ENCODE peak calls at places on chromosome 4, in six cellular contexts. B is activated CD4-positive, alpha-beta T cell treated with anti-CD3 and anti-CD28 coated beads, Interleukin-2, amount 50 U/mL, for 24 hours; P is thoracic aorta; Q is left colon; I is neural progenitor cell; L is DND-41. O is an unnamed sample.

GRCh38 chr4:38086515-38087226 is 126.5 kb downstream of the PTTG2 start:
- DNase-seq in B (no peak), I (no peak), L (no peak), Q (no peak), P (no peak), O (no peak)

GRCh38 chr4:77344784-77345183 is 187.8 kb downstream of the CCNG2 start:
- DNase-seq in Q (no peak), I (no peak), L (no peak), P (no peak), B (no peak), O (no peak)

GRCh38 chr4:53510316-53510715 is 81.0 kb downstream of the LNX1 start:
- DNase-seq in L (no peak), B (no peak), I (no peak), Q (no peak), P (no peak), O (no peak)

GRCh38 chr4:123127865-123128264 is 205.5 kb upstream of the NUDT6 start:
- DNase-seq in Q (no peak), L (no peak), P (no peak), B (no peak), I (no peak), O (no peak)

GRCh38 chr4:106614446-106614845 is 245.9 kb upstream of the GIMD1 start:
- DNase-seq in P (no peak), I (no peak), B (no peak), Q (no peak), L (no peak), O (no peak)

GRCh38 chr4:159607824-159608223 is 504.9 kb downstream of the RAPGEF2 start:
- DNase-seq in B (no peak), L (no peak), Q (no peak), P (no peak), I (peak; percentile 84), O (peak; percentile 67)

GRCh38 chr4:113810906-113811305 is 49.4 kb upstream of the CAMK2D start:
- DNase-seq in P (no peak), Q (no peak), B (no peak), I (no peak), L (no peak), O (no peak)

GRCh38 chr4:42865572-42866189 is 26.8 kb upstream of the GRXCR1 start:
- DNase-seq in P (no peak), B (peak; percentile 44), Q (no peak), I (peak; percentile 70), L (peak; percentile 57), O (peak; percentile 66)

GRCh38 chr4:6461301-6462165 is 10.9 kb downstream of the PPP2R2C start:
- DNase-seq in Q (no peak), L (no peak), P (no peak), I (no peak), B (no peak), O (no peak)

GRCh38 chr4:153651041-153651960 is 32.8 kb upstream of the TLR2 start:
- DNase-seq in B (peak; percentile 22), P (no peak), L (peak; percentile 68), Q (peak; percentile 47), I (no peak), O (no peak)

GRCh38 chr4:155854597-155855226 is 11.4 kb downstream of the ASIC5 start:
- DNase-seq in P (no peak), B (no peak), Q (no peak), I (peak; percentile 77), L (no peak), O (peak; percentile 46)

GRCh38 chr4:155638195-155638960 is 28.3 kb upstream of the GUCY1A1 start:
- DNase-seq in L (peak; percentile 59), Q (no peak), P (no peak), I (no peak), B (no peak), O (no peak)

GRCh38 chr4:77036206-77036605 is 39.6 kb downstream of the CCNI start:
- DNase-seq in Q (no peak), I (no peak), B (no peak), L (no peak), P (no peak), O (no peak)

GRCh38 chr4:37890501-37891220 is at the start of gene TBC1D1:
- DNase-seq in Q (peak; percentile 83), L (peak; percentile 72), B (peak; percentile 5), I (peak; percentile 48), P (no peak), O (peak; percentile 12)

GRCh38 chr4:184382189-184382846 is 92.0 kb downstream of the IRF2 start:
- DNase-seq in P (no peak), L (peak; percentile 46), Q (no peak), I (no peak), B (no peak), O (no peak)

GRCh38 chr4:107913283-107913899 is 18.0 kb upstream of the CYP2U1 start:
- DNase-seq in I (peak; percentile 78), P (peak; percentile 4), Q (no peak), B (peak; percentile 55), L (peak; percentile 42), O (peak; percentile 66)

GRCh38 chr4:783133-783541 is 42.8 kb downstream of the CPLX1 start:
- DNase-seq in B (no peak), Q (no peak), L (no peak), I (no peak), P (no peak), O (no peak)

GRCh38 chr4:99720206-99720605 is 62.6 kb upstream of the C4orf54 start:
- DNase-seq in P (no peak), I (peak; percentile 31), B (no peak), L (no peak), Q (no peak), O (no peak)

GRCh38 chr4:152304220-152304619 is 231.7 kb downstream of the FBXW7 start:
- DNase-seq in I (no peak), Q (no peak), P (no peak), L (no peak), B (no peak), O (no peak)

GRCh38 chr4:80199004-80199579 is 1.8 kb downstream of the PRDM8 start:
- DNase-seq in L (no peak), I (no peak), P (no peak), Q (no peak), B (no peak), O (no peak)

GRCh38 chr4:139167774-139168444 is 9.1 kb downstream of the ELF2 start:
- DNase-seq in I (no peak), Q (no peak), P (no peak), B (no peak), L (no peak), O (no peak)

GRCh38 chr4:1211951-1212545 is 36.9 kb downstream of the CTBP1 start:
- DNase-seq in B (no peak), Q (no peak), P (no peak), I (no peak), L (no peak), O (no peak)

GRCh38 chr4:687048-687974 is 1.6 kb downstream of the SLC49A3 start:
- DNase-seq in I (no peak), P (peak; percentile 70), Q (peak; percentile 96), B (no peak), L (no peak), O (no peak)

GRCh38 chr4:48653217-48654014 is 126.7 kb downstream of the FRYL start:
- DNase-seq in I (peak; percentile 20), B (peak; percentile 51), P (no peak), Q (no peak), L (peak; percentile 67), O (peak; percentile 9)

GRCh38 chr4:152708361-152708760 is 28.6 kb upstream of the TMEM154 start:
- DNase-seq in B (no peak), L (no peak), P (no peak), Q (no peak), I (no peak), O (no peak)

GRCh38 chr4:40980318-40980883 is 230.6 kb downstream of the NSUN7 start:
- DNase-seq in I (peak; percentile 54), P (no peak), Q (no peak), L (no peak), B (no peak), O (no peak)

GRCh38 chr4:22514001-22514400 is 1.9 kb downstream of the ADGRA3 start:
- DNase-seq in L (no peak), I (no peak), Q (no peak), P (no peak), B (no peak), O (no peak)

GRCh38 chr4:1656986-1657385 is 27.1 kb downstream of the FAM53A start:
- DNase-seq in I (no peak), P (no peak), Q (no peak), L (no peak), B (no peak), O (no peak)

GRCh38 chr4:99087887-99088484 is 602 bp downstream of the ADH5 start:
- DNase-seq in L (peak; percentile 47), P (peak; percentile 19), I (peak; percentile 64), B (no peak), Q (peak; percentile 69), O (no peak)

GRCh38 chr4:25813705-25814104 is 49.1 kb downstream of the SEL1L3 start:
- DNase-seq in B (no peak), Q (no peak), L (no peak), P (no peak), I (peak; percentile 38), O (peak; percentile 27)

GRCh38 chr4:153409412-153409811 is 56.7 kb upstream of the TMEM131L start:
- DNase-seq in B (no peak), L (no peak), I (no peak), Q (no peak), P (no peak), O (no peak)

GRCh38 chr4:26574563-26574962 is 9.3 kb upstream of the TBC1D19 start:
- DNase-seq in L (no peak), B (no peak), I (peak; percentile 3), P (no peak), Q (no peak), O (no peak)

GRCh38 chr4:142404191-142404611 is 441.9 kb downstream of the INPP4B start:
- DNase-seq in L (peak; percentile 17), P (peak; percentile 3), B (peak; percentile 60), Q (no peak), I (no peak), O (no peak)

GRCh38 chr4:338759-339097 is 1.1 kb downstream of the ZNF141 start:
- DNase-seq in L (no peak), Q (no peak), P (no peak), B (no peak), I (peak; percentile 9), O (no peak)

GRCh38 chr4:182764137-182764536 is 153.0 kb downstream of the DCTD start:
- DNase-seq in P (no peak), Q (no peak), I (no peak), B (no peak), L (no peak), O (no peak)

GRCh38 chr4:83113429-83113786 is 1.1 kb downstream of the PLAC8 start:
- DNase-seq in L (no peak), Q (no peak), P (no peak), I (no peak), B (no peak), O (no peak)

GRCh38 chr4:152594981-152595916 is 59.4 kb upstream of the FBXW7 start:
- DNase-seq in P (no peak), B (no peak), L (no peak), Q (no peak), I (no peak), O (no peak)

GRCh38 chr4:4655011-4655410 is 113.2 kb upstream of the STX18 start:
- DNase-seq in P (no peak), I (no peak), L (no peak), Q (no peak), B (no peak), O (no peak)

GRCh38 chr4:109128589-109128988 is 173.9 kb downstream of the COL25A1 start:
- DNase-seq in Q (no peak), P (no peak), I (no peak), B (no peak), L (no peak), O (no peak)

O was measured in neuronal stem cell.